ENCODE peak calls at places on chromosomes 1 and 21, in six cellular contexts. V is astrocyte, F is endothelial cell of umbilical vein, H is PC-3, L is IMR-90, W is GM23338. C is an unnamed sample.

GRCh38 chr1:153919879-153920852 is 2.6 kb downstream of the GATAD2B start:
- DNase-seq in W (no peak), H (peak; percentile 21), V (no peak), L (peak; percentile 42), F (peak; percentile 29), C (peak; percentile 18)

GRCh38 chr21:32336711-32337110 is 38.1 kb downstream of the MRAP start:
- DNase-seq in V (peak; percentile 49), W (no peak), L (peak; percentile 56), H (peak; percentile 39), F (no peak), C (no peak)

GRCh38 chr1:33726274-33726804 is 137.5 kb upstream of the HMGB4 start:
- DNase-seq in L (no peak), F (no peak), H (no peak), W (no peak), V (no peak), C (no peak)

GRCh38 chr1:38018864-38019343 is 6.4 kb downstream of the UTP11 start:
- DNase-seq in H (peak; percentile 42), V (no peak), L (peak; percentile 60), F (peak; percentile 28), W (peak; percentile 45), C (no peak)

GRCh38 chr1:162927421-162927820 is 66.4 kb upstream of the CCDC190 start:
- DNase-seq in V (no peak), W (no peak), H (no peak), F (no peak), L (no peak), C (no peak)

GRCh38 chr1:187838335-187839293 is 1009.9 kb downstream of the PLA2G4A start:
- DNase-seq in H (no peak), V (no peak), L (no peak), F (no peak), W (no peak), C (no peak)

GRCh38 chr1:15508700-15509487 is 15.1 kb downstream of the CASP9 start:
- DNase-seq in V (no peak), W (peak; percentile 95), L (no peak), H (no peak), F (no peak), C (no peak)

GRCh38 chr1:101257500-101258325 is 20.9 kb downstream of the S1PR1 start:
- DNase-seq in W (no peak), V (no peak), L (no peak), H (peak; percentile 49), F (no peak), C (no peak)

GRCh38 chr1:10107985-10108663 is 75.4 kb downstream of the UBE4B start:
- DNase-seq in V (peak; percentile 98), L (peak; percentile 85), F (peak; percentile 83), W (no peak), H (peak; percentile 84), C (peak; percentile 34)

GRCh38 chr1:31934706-31935629 is 3.2 kb downstream of the PTP4A2 start:
- DNase-seq in F (peak; percentile 58), W (no peak), V (peak; percentile 49), H (peak; percentile 91), L (peak; percentile 70), C (peak; percentile 67)

GRCh38 chr1:31936966-31937299 is 1.2 kb downstream of the PTP4A2 start:
- DNase-seq in W (no peak), V (no peak), H (no peak), F (peak; percentile 42), L (no peak), C (no peak)

GRCh38 chr1:31938184-31938975 is at the start of gene PTP4A2:
- DNase-seq in F (peak; percentile 86), H (peak; percentile 95), L (peak; percentile 88), W (peak; percentile 98), V (peak; percentile 79), C (peak; percentile 88)

GRCh38 chr1:31937300-31938183 is 626 bp downstream of the PTP4A2 start:
- DNase-seq in W (peak; percentile 55), V (peak; percentile 38), L (peak; percentile 65), H (peak; percentile 46), F (peak; percentile 60), C (peak; percentile 72)

DNA sequence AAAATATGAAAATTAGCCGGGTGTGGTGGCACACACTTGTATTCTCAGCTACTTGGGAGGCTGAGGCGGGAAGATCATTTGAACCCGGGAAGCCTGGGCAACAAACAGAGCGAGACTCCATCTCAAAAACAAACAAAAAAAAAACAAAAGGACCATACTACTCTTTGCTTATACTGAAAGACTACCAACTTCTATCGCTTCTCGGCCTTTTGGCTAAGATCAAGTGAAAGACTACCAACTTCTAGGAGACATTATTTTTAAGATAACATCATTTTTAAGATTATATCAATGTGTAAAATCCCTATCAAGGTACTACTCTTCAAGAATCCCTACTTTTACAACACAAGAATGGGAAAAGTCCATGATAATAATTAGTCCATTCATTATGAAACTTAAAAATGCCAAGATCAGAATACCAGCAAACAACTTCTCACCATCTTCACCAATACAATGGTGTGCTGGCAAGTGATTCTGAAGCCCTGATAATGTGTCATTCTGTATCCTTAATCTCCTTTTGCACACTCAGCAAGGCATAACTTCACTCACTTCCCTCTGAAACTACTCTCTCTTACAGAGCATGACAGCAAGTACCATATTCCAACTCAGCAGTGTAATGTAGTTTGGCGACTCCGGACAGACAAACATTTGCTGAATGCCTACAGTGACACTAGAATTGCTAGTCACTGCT is 1.7 kb downstream of the PTP4A2 start:
- DNase-seq in H (peak; percentile 19), F (no peak), L (peak; percentile 37), V (no peak), W (no peak), C (peak; percentile 11)
- H4K20me1 ChIP-seq in H (peaks cover 40% of the 10 kb centered on the region), F (no peaks in the 10 kb centered on the region), L (peaks cover 61% of the 10 kb centered on the region), V (peaks cover 61% of the 10 kb centered on the region), W (peaks cover 44% of the 10 kb centered on the region), C (peaks cover 11% of the 10 kb centered on the region)

GRCh38 chr1:150507912-150508864 is at the start of gene ECM1:
- DNase-seq in W (no peak), H (peak; percentile 78), L (peak; percentile 84), F (peak; percentile 71), V (peak; percentile 74), C (peak; percentile 83)
- H3K27ac ChIP-seq in W (no peak within 1 kb of the TSS), H (no peak within 1 kb of the TSS), L (peak within 1 kb of the TSS; percentile 94), F (peak within 1 kb of the TSS; percentile 34), V (peak within 1 kb of the TSS; percentile 74), C (peak within 1 kb of the TSS; percentile 91)

DNA sequence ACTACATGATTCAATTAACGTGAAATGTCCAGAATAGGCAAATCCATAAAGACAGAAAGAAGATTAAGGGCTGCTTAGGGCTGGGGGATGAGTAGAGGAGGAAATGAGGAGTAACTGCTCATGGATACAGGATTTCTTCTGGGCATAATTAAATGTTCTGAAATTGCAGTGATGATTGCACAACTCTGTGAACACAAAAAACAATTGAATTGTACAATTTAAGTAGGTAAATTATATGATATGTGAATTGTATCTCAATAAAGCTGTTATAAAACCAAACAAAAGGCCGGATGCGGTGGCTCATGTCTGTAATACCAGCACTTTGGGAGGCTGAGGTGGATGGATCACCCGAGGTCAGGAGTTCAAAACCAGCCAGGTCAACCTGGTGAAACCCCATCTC is 52.2 kb downstream of the RERE start:
- DNase-seq in F (no peak), L (no peak), H (no peak), V (no peak), W (no peak), C (no peak)
- H4K20me1 ChIP-seq in F (peaks cover 2% of the 10 kb centered on the region), L (peaks cover 4% of the 10 kb centered on the region), H (no peaks in the 10 kb centered on the region), V (peaks cover 30% of the 10 kb centered on the region), W (peaks cover 16% of the 10 kb centered on the region), C (no peaks in the 10 kb centered on the region)

DNA sequence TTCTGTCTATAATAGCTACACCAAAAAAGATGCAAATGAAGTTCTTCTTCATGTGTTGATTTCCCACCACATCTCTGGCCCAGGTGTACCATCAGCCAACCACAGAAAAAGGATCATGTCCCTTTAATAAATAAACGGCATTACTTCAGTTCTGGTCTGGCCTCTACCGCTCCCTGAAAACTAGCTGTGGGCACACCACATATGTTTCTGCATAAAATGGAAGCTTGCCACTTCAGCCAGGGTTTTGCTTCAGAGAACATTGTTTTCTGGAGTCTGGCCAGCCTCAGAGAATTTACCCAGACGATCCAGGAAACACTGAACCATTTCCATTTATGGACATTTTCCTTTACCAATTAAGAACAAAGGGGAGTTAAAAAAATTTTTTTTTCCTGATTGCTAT is 5.9 kb upstream of the LAMC2 start:
- DNase-seq in H (peak; percentile 35), W (no peak), V (peak; percentile 86), L (peak; percentile 85), F (peak; percentile 87), C (peak; percentile 95)
- H3K27ac ChIP-seq in H (peak overlapping the region; percentile 78), W (peak overlapping the region; percentile 41), V (peak overlapping the region; percentile 88), L (peak overlapping the region; percentile 18), F (peak overlapping the region; percentile 90), C (no peak overlapping the region)

GRCh38 chr1:58802640-58803476 is 19.0 kb upstream of the JUN start:
- DNase-seq in H (no peak), L (no peak), V (no peak), W (no peak), F (no peak), C (no peak)
- H4K20me1 ChIP-seq in H (no peaks in the 10 kb centered on the region), L (no peaks in the 10 kb centered on the region), V (no peaks in the 10 kb centered on the region), W (no peaks in the 10 kb centered on the region), F (no peaks in the 10 kb centered on the region), C (no peaks in the 10 kb centered on the region)

GRCh38 chr1:72182859-72183258 is 99.5 kb downstream of the NEGR1 start:
- DNase-seq in W (no peak), L (no peak), H (no peak), V (no peak), F (no peak), C (no peak)
- H3K27ac ChIP-seq in W (no peak overlapping the region), L (no peak overlapping the region), H (no peak overlapping the region), V (no peak overlapping the region), F (no peak overlapping the region), C (no peak overlapping the region)

DNA sequence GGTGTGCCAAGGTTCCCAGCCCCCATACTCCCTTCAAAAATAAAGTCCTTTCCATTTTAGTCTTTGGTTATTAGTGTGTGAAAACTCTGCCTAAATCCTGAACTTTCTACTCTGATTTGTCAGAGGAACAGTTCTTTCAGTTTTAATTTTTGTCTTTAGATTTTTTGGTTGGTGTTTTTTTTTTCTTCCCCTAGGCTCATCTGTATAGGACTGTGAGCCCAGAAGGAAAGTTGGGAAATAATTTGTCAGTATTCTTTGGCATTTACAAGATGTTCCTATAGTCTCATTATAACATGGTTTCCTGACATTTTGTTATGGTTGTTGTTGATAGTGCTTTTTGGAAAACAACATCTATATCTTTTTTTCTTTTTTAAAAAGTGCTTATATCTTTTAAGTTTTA is 38.0 kb downstream of the LAMC1 start:
- DNase-seq in F (no peak), V (no peak), H (no peak), L (no peak), W (no peak), C (peak; percentile 42)
- H4K20me1 ChIP-seq in F (no peaks in the 10 kb centered on the region), V (peaks cover 75% of the 10 kb centered on the region), H (no peaks in the 10 kb centered on the region), L (peaks cover 88% of the 10 kb centered on the region), W (no peaks in the 10 kb centered on the region), C (peaks cover 14% of the 10 kb centered on the region)

DNA sequence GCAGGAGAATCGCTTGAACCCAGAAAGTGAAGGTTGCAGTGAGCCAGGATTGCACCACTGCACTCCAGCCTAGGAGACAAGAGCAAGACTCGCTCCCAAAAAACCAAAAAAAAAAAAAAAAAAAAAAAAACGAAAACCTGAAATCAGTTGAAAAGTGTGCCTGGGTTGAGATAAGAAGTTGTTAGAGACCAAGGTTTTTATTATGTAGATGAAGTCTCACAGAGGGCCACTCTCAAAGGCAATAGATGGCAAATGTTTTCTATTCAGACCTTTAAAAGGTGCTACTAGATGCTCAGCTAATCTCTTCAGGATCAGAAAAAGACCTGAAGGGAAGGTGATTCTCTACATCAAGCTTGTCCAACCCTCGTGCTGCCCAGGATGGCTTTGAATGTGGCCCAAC is 17.6 kb downstream of the CAPN2 start:
- DNase-seq in L (no peak), H (no peak), F (no peak), W (peak; percentile 44), V (no peak), C (no peak)
- H3K27ac ChIP-seq in L (no peak overlapping the region), H (peak overlapping the region; percentile 88), F (no peak overlapping the region), W (no peak overlapping the region), V (no peak overlapping the region), C (peak overlapping the region; percentile 90)

GRCh38 chr21:44027607-44028286 is 15.6 kb downstream of the TRAPPC10 start:
- DNase-seq in V (no peak), H (peak; percentile 75), L (no peak), W (no peak), F (no peak), C (no peak)
- H4K20me1 ChIP-seq in V (peaks cover 87% of the 10 kb centered on the region), H (peaks cover 43% of the 10 kb centered on the region), L (peaks cover 74% of the 10 kb centered on the region), W (peaks cover 56% of the 10 kb centered on the region), F (peaks cover 5% of the 10 kb centered on the region), C (peaks cover 2% of the 10 kb centered on the region)